ENCODE peak calls at places on chromosomes 4 and X, in eight cellular contexts. One of them, this sample, is unnamed. For H3K27me3, the result is how much of the 10 kb centered on the place peaks cover.

GRCh38 chrX:140163376-140164159 is 198.2 kb upstream of the CXorf66 start:
- DNase-seq in neural progenitor cell: no peak
- DNase-seq in HepG2: no peak
- DNase-seq in heart right ventricle: no peak
- DNase-seq in stomach: no peak
- DNase-seq in psoas muscle: no peak
- DNase-seq in fibroblast of lung: peak
- DNase-seq in Peyer's patch: no peak
- DNase-seq in this sample: no peak

GRCh38 chr4:149441338-149441737 is 374.3 kb downstream of the IQCM start:
- DNase-seq in stomach: no peak
- DNase-seq in neural progenitor cell: no peak
- DNase-seq in Peyer's patch: no peak
- DNase-seq in fibroblast of lung: peak
- DNase-seq in psoas muscle: no peak
- DNase-seq in HepG2: no peak
- DNase-seq in heart right ventricle: no peak
- DNase-seq in this sample: no peak

GRCh38 chr4:110850461-110851447 is 227.9 kb upstream of the PITX2 start:
- DNase-seq in Peyer's patch: no peak
- DNase-seq in stomach: no peak
- DNase-seq in heart right ventricle: peak
- DNase-seq in psoas muscle: peak
- DNase-seq in neural progenitor cell: peak
- DNase-seq in fibroblast of lung: no peak
- DNase-seq in HepG2: no peak
- DNase-seq in this sample: no peak

GRCh38 chrX:70301716-70302115 is 11.8 kb downstream of the KIF4A start:
- DNase-seq in HepG2: no peak
- DNase-seq in stomach: no peak
- DNase-seq in heart right ventricle: no peak
- DNase-seq in neural progenitor cell: no peak
- DNase-seq in Peyer's patch: no peak
- DNase-seq in psoas muscle: no peak
- DNase-seq in fibroblast of lung: peak
- DNase-seq in this sample: no peak

GRCh38 chr4:184769285-184769825 is 35.5 kb upstream of the CENPU start:
- DNase-seq in psoas muscle: no peak
- DNase-seq in stomach: no peak
- DNase-seq in heart right ventricle: no peak
- DNase-seq in HepG2: no peak
- DNase-seq in Peyer's patch: no peak
- DNase-seq in fibroblast of lung: no peak
- DNase-seq in neural progenitor cell: no peak
- DNase-seq in this sample: no peak

GRCh38 chr4:173543266-173543665 is 13.2 kb upstream of the HAND2 start:
- DNase-seq in stomach: no peak
- DNase-seq in heart right ventricle: no peak
- DNase-seq in HepG2: no peak
- DNase-seq in neural progenitor cell: no peak
- DNase-seq in psoas muscle: no peak
- DNase-seq in Peyer's patch: no peak
- DNase-seq in fibroblast of lung: no peak
- DNase-seq in this sample: no peak

GRCh38 chr4:170088686-170089085 is 1.1 kb downstream of the AADAT start:
- DNase-seq in psoas muscle: no peak
- DNase-seq in fibroblast of lung: peak
- DNase-seq in neural progenitor cell: no peak
- DNase-seq in stomach: no peak
- DNase-seq in heart right ventricle: no peak
- DNase-seq in HepG2: no peak
- DNase-seq in Peyer's patch: no peak
- DNase-seq in this sample: no peak

GRCh38 chr4:108560624-108561023 is 59.8 kb upstream of the RPL34 start:
- DNase-seq in fibroblast of lung: no peak
- DNase-seq in stomach: no peak
- DNase-seq in Peyer's patch: no peak
- DNase-seq in psoas muscle: no peak
- DNase-seq in HepG2: no peak
- DNase-seq in neural progenitor cell: no peak
- DNase-seq in heart right ventricle: peak
- DNase-seq in this sample: no peak

GRCh38 chr4:113961322-113961698 is 18.1 kb downstream of the ARSJ start:
- DNase-seq in Peyer's patch: no peak
- DNase-seq in fibroblast of lung: peak
- DNase-seq in HepG2: no peak
- DNase-seq in psoas muscle: no peak
- DNase-seq in stomach: no peak
- DNase-seq in heart right ventricle: no peak
- DNase-seq in neural progenitor cell: no peak
- DNase-seq in this sample: no peak

GRCh38 chr4:163462556-163462955 is 11.0 kb downstream of the TKTL2 start:
- DNase-seq in fibroblast of lung: no peak
- DNase-seq in psoas muscle: no peak
- DNase-seq in neural progenitor cell: no peak
- DNase-seq in heart right ventricle: no peak
- DNase-seq in Peyer's patch: no peak
- DNase-seq in stomach: no peak
- DNase-seq in HepG2: no peak
- DNase-seq in this sample: no peak

GRCh38 chr4:70902577-70903281 is 560 bp downstream of the MOB1B start:
- DNase-seq in heart right ventricle: no peak
- DNase-seq in neural progenitor cell: no peak
- DNase-seq in stomach: no peak
- DNase-seq in psoas muscle: no peak
- DNase-seq in Peyer's patch: no peak
- DNase-seq in fibroblast of lung: peak
- DNase-seq in HepG2: no peak
- DNase-seq in this sample: no peak

GRCh38 chr4:155906554-155907247 is 3.2 kb downstream of the TDO2 start:
- DNase-seq in neural progenitor cell: no peak
- DNase-seq in stomach: no peak
- DNase-seq in Peyer's patch: no peak
- DNase-seq in psoas muscle: no peak
- DNase-seq in fibroblast of lung: peak
- DNase-seq in HepG2: no peak
- DNase-seq in heart right ventricle: peak
- DNase-seq in this sample: peak

GRCh38 chr4:83771113-83771705 is 235.3 kb downstream of the GPAT3 start:
- DNase-seq in psoas muscle: no peak
- DNase-seq in heart right ventricle: peak
- DNase-seq in neural progenitor cell: peak
- DNase-seq in fibroblast of lung: peak
- DNase-seq in stomach: peak
- DNase-seq in HepG2: peak
- DNase-seq in Peyer's patch: no peak
- DNase-seq in this sample: no peak

GRCh38 chr4:124726269-124726668 is 13.7 kb upstream of the ANKRD50 start:
- DNase-seq in stomach: no peak
- DNase-seq in heart right ventricle: no peak
- DNase-seq in HepG2: no peak
- DNase-seq in Peyer's patch: no peak
- DNase-seq in neural progenitor cell: no peak
- DNase-seq in fibroblast of lung: no peak
- DNase-seq in psoas muscle: no peak
- DNase-seq in this sample: no peak

GRCh38 chr4:84916233-84916632 is 50.3 kb downstream of the WDFY3 start:
- DNase-seq in fibroblast of lung: no peak
- DNase-seq in neural progenitor cell: no peak
- DNase-seq in Peyer's patch: no peak
- DNase-seq in stomach: no peak
- DNase-seq in psoas muscle: no peak
- DNase-seq in HepG2: no peak
- DNase-seq in heart right ventricle: no peak
- DNase-seq in this sample: no peak

GRCh38 chrX:29231800-29232199 is 644.6 kb downstream of the IL1RAPL1 start:
- DNase-seq in psoas muscle: no peak
- DNase-seq in HepG2: no peak
- DNase-seq in Peyer's patch: no peak
- DNase-seq in stomach: no peak
- DNase-seq in fibroblast of lung: peak
- DNase-seq in neural progenitor cell: no peak
- DNase-seq in heart right ventricle: no peak
- DNase-seq in this sample: no peak

GRCh38 chr4:173748353-173748752 is 218.3 kb upstream of the HAND2 start:
- DNase-seq in heart right ventricle: no peak
- DNase-seq in Peyer's patch: no peak
- DNase-seq in neural progenitor cell: no peak
- DNase-seq in stomach: no peak
- DNase-seq in psoas muscle: no peak
- DNase-seq in HepG2: no peak
- DNase-seq in fibroblast of lung: peak
- DNase-seq in this sample: no peak

GRCh38 chr4:145937990-145938611 is 522 bp downstream of the ZNF827 start:
- DNase-seq in psoas muscle: no peak
- DNase-seq in neural progenitor cell: peak
- DNase-seq in stomach: no peak
- DNase-seq in Peyer's patch: peak
- DNase-seq in HepG2: no peak
- DNase-seq in fibroblast of lung: peak
- DNase-seq in heart right ventricle: peak
- DNase-seq in this sample: no peak

DNA sequence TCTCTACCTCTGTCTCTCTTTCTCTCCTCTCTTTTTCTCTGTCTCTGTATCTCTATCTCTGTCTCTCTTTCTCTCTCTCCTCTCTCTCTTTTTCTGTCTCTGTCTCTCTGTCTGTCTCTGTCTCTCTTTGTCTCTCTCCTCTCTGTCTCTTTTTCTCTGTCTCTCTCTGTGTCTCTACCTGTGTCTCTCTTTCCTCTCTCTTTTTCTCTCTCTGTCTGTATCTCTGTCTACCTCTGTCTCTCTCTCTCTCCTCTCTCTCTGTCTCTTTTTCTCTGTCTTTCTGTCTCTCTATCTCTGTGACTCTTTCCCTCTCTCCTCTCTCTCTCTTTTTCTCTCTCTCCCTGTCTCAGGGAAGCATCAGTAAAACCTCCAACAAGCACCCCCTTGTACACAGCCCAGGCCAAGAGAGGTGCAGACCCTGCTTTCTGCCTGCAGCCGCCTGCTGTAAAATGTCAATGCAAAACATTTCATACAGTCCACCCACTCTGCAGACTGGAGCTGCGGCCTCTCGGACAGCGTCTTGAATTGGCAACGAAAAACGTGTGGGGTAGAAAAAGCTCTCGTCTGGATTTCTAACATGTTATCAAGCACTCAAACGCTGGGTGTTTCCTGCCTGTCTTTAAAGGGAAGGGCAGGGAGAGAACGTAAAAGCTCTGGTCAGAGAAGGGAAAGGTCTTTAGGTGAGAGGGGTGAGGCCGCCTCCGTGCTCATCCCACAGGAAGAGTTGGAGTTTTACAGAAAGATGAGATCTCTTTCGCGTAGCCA is 3.7 kb upstream of the SHOX start:
- DNase-seq in psoas muscle: no peak
- DNase-seq in HepG2: no peak
- DNase-seq in heart right ventricle: no peak
- DNase-seq in neural progenitor cell: peak
- DNase-seq in Peyer's patch: no peak
- DNase-seq in stomach: no peak
- DNase-seq in fibroblast of lung: no peak
- DNase-seq in this sample: no peak
- H3K27me3 ChIP-seq in psoas muscle: half or more
- H3K27me3 ChIP-seq in HepG2: under half
- H3K27me3 ChIP-seq in heart right ventricle: under half
- H3K27me3 ChIP-seq in neural progenitor cell: half or more
- H3K27me3 ChIP-seq in Peyer's patch: under half
- H3K27me3 ChIP-seq in stomach: half or more
- H3K27me3 ChIP-seq in fibroblast of lung: under half
- H3K27me3 ChIP-seq in this sample: under half

GRCh38 chr4:182862166-182862875 is 54.9 kb downstream of the DCTD start:
- DNase-seq in neural progenitor cell: peak
- DNase-seq in stomach: peak
- DNase-seq in fibroblast of lung: no peak
- DNase-seq in Peyer's patch: no peak
- DNase-seq in heart right ventricle: no peak
- DNase-seq in psoas muscle: no peak
- DNase-seq in HepG2: peak
- DNase-seq in this sample: no peak
- TF ChIP-seq CTCF in neural progenitor cell: peak
- TF ChIP-seq CTCF in stomach: peak
- TF ChIP-seq CTCF in fibroblast of lung: no peak
- TF ChIP-seq CTCF in Peyer's patch: no peak
- TF ChIP-seq CTCF in heart right ventricle: no peak
- TF ChIP-seq CTCF in psoas muscle: no peak
- TF ChIP-seq CTCF in HepG2: peak
- TF ChIP-seq CTCF in this sample: peak

DNA sequence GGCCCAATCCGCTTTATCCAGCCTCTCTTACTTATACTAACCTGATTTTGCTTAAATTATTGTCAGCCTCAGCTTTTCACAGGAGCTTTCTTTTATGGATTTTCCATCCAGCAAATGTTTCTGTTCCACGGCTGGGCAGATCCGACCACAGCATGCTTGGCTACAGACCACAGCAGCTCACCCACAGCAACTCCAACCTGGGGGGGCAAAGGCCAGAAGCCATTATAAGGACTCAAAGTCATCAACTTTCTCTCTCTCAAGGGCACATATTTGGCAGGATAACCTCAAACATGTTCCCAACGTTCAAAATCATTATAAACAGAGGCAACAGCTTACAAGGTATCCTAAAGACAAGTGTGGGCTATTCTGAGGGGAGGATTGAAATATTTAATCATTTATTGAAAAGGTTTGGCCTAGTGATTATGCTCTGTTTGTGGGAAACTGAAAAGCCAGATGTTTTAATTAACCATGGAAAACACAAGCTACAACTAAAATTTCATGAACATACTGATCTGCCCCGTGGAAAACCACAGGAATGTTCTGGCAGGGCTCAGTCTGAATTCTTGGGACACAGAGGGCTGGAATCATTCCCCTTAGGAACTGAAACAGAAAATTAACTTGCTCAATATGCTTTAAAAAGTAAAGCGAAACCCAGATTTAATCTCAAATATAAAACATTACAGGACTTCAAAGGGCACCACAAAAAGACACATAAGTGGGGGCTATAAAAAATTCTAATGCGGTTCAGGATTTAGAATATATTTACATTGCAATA is 71.2 kb downstream of the APBB2 start:
- DNase-seq in Peyer's patch: no peak
- DNase-seq in fibroblast of lung: peak
- DNase-seq in heart right ventricle: peak
- DNase-seq in neural progenitor cell: no peak
- DNase-seq in psoas muscle: peak
- DNase-seq in stomach: peak
- DNase-seq in HepG2: no peak
- DNase-seq in this sample: peak
- H3K4me3 ChIP-seq in Peyer's patch: no peak
- H3K4me3 ChIP-seq in fibroblast of lung: peak
- H3K4me3 ChIP-seq in heart right ventricle: no peak
- H3K4me3 ChIP-seq in neural progenitor cell: no peak
- H3K4me3 ChIP-seq in psoas muscle: peak
- H3K4me3 ChIP-seq in stomach: no peak
- H3K4me3 ChIP-seq in HepG2: no peak
- H3K4me3 ChIP-seq in this sample: no peak

DNA sequence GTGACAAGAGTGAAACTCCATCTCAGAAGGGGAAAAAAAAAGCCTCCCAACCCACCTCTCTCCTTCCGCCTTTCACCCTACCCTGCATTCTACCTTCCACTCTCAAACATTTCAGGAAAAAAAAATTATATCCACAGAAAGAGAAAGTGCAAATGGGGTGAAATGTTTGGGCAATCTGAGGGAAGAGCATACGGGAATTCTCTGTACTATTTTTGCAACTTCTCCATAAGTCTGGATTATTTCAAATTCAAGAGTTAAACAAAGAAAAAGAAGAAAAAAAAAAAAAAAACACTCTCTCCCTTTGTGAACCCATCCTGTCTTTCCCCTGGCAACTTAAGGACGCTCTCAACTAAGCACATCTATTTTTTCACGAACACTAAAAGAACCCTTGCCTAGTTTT is 41.3 kb downstream of the AFAP1 start:
- DNase-seq in heart right ventricle: no peak
- DNase-seq in fibroblast of lung: no peak
- DNase-seq in neural progenitor cell: no peak
- DNase-seq in psoas muscle: no peak
- DNase-seq in HepG2: no peak
- DNase-seq in stomach: no peak
- DNase-seq in Peyer's patch: no peak
- DNase-seq in this sample: no peak
- H3K27me3 ChIP-seq in heart right ventricle: under half
- H3K27me3 ChIP-seq in fibroblast of lung: under half
- H3K27me3 ChIP-seq in neural progenitor cell: under half
- H3K27me3 ChIP-seq in psoas muscle: under half
- H3K27me3 ChIP-seq in HepG2: under half
- H3K27me3 ChIP-seq in stomach: under half
- H3K27me3 ChIP-seq in Peyer's patch: under half
- H3K27me3 ChIP-seq in this sample: under half